ENCODE peak calls at places on chromosomes 13 and 19, in five cellular contexts. E is cardiac fibroblast, N is RWPE1, M is left lung, T is endothelial cell. F is an unnamed sample.

GRCh38 chr19:2983351-2984195 is 6.2 kb downstream of the TLE6 start:
- DNase-seq in M (no peak), N (peak), T (peak), E (peak), F (peak)

GRCh38 chr19:50909240-50910070 is 1.7 kb downstream of the KLK4 start:
- DNase-seq in N (peak), M (no peak), E (peak), T (peak), F (peak)

GRCh38 chr19:2636897-2637683 is 65.4 kb downstream of the GNG7 start:
- DNase-seq in M (peak), E (peak), N (peak), T (peak), F (peak)

GRCh38 chr13:21338156-21338555 is 120.9 kb downstream of the ZDHHC20 start:
- DNase-seq in N (no peak), E (no peak), M (no peak), T (no peak), F (no peak)

GRCh38 chr13:79973533-79973963 is 367.4 kb downstream of the SPRY2 start:
- DNase-seq in M (no peak), N (no peak), E (peak), T (no peak), F (no peak)

GRCh38 chr19:23777216-23777615 is 18.5 kb upstream of the ZNF681 start:
- DNase-seq in N (no peak), E (no peak), M (no peak), T (no peak), F (no peak)

GRCh38 chr19:42528354-42529247 is at the start of gene CEACAM1:
- DNase-seq in N (peak), E (peak), M (peak), T (peak), F (peak)

GRCh38 chr19:35531291-35531690 is 2.0 kb upstream of the GAPDHS start:
- DNase-seq in N (no peak), T (no peak), M (no peak), E (no peak), F (no peak)

GRCh38 chr13:20230913-20231838 is 943 bp downstream of the GJB6 start:
- DNase-seq in M (no peak), E (no peak), N (no peak), T (no peak), F (no peak)

GRCh38 chr13:101623469-101624209 is 171.2 kb downstream of the ITGBL1 start:
- DNase-seq in M (no peak), N (peak), E (peak), T (no peak), F (no peak)

GRCh38 chr13:110109910-110110309 is 197.0 kb downstream of the COL4A1 start:
- DNase-seq in E (peak), N (peak), M (no peak), T (no peak), F (no peak)

GRCh38 chr19:39568604-39569003 is 28.6 kb upstream of the EID2 start:
- DNase-seq in N (no peak), T (no peak), M (no peak), E (peak), F (no peak)

GRCh38 chr19:17107546-17108452 is 32.2 kb downstream of the MYO9B start:
- DNase-seq in T (no peak), M (peak), N (peak), E (peak), F (no peak)

GRCh38 chr13:109481046-109481445 is 305.3 kb downstream of the IRS2 start:
- DNase-seq in N (no peak), E (peak), M (no peak), T (no peak), F (no peak)

GRCh38 chr19:926595-927043 is 784 bp downstream of the ARID3A start:
- DNase-seq in N (peak), M (peak), T (no peak), E (peak), F (peak)

GRCh38 chr19:28394705-28395104 is 818.2 kb downstream of the UQCRFS1 start:
- DNase-seq in T (no peak), N (no peak), M (no peak), E (no peak), F (no peak)

GRCh38 chr13:95254341-95254740 is 46.9 kb downstream of the ABCC4 start:
- DNase-seq in E (peak), M (no peak), T (no peak), N (peak), F (no peak)

GRCh38 chr19:10270616-10271394 is at the start of gene ICAM1:
- DNase-seq in N (peak), T (peak), E (peak), M (peak), F (peak)

GRCh38 chr19:13817018-13817614 is 21.9 kb downstream of the ZSWIM4 start:
- DNase-seq in E (no peak), N (no peak), M (peak), T (no peak), F (no peak)

GRCh38 chr13:73198888-73199497 is 140.2 kb downstream of the KLF5 start:
- DNase-seq in N (no peak), T (no peak), E (no peak), M (no peak), F (no peak)

GRCh38 chr19:33488826-33489225 is 32.8 kb downstream of the PEPD start:
- DNase-seq in E (no peak), T (no peak), M (peak), N (no peak), F (no peak)

GRCh38 chr19:4694211-4694987 is 24.3 kb upstream of the MYDGF start:
- DNase-seq in N (peak), T (no peak), E (peak), M (no peak), F (no peak)

GRCh38 chr19:40923934-40924391 is 41.9 kb upstream of the CYP2A7 start:
- DNase-seq in T (no peak), E (no peak), N (no peak), M (peak), F (no peak)

GRCh38 chr13:46804391-46804815 is 7.4 kb upstream of the ESD start:
- DNase-seq in N (peak), T (no peak), E (peak), M (peak), F (no peak)

GRCh38 chr13:59744747-59745394 is 418.9 kb downstream of the DIAPH3 start:
- DNase-seq in M (no peak), N (no peak), E (peak), T (no peak), F (no peak)

GRCh38 chr19:43662487-43662886 is 7.5 kb downstream of the PLAUR start:
- DNase-seq in M (no peak), N (no peak), T (no peak), E (peak), F (no peak)

GRCh38 chr19:33390908-33391630 is 17.6 kb downstream of the CEBPG start:
- DNase-seq in M (peak), N (no peak), E (no peak), T (no peak), F (peak)

GRCh38 chr19:32674153-32674958 is 624 bp downstream of the ANKRD27 start:
- DNase-seq in N (no peak), E (no peak), T (peak), M (peak), F (no peak)

GRCh38 chr13:94384217-94384905 is 95.1 kb downstream of the DCT start:
- DNase-seq in T (no peak), N (no peak), E (no peak), M (no peak), F (no peak)

GRCh38 chr13:94272038-94272437 is 207.4 kb downstream of the DCT start:
- DNase-seq in T (no peak), M (no peak), E (peak), N (no peak), F (no peak)

GRCh38 chr19:41706741-41707501 is 1.5 kb upstream of the CEACAM5 start:
- DNase-seq in E (peak), T (peak), N (peak), M (peak), F (peak)

GRCh38 chr13:48319458-48320395 is 16.2 kb downstream of the RB1 start:
- DNase-seq in E (no peak), N (no peak), M (peak), T (no peak), F (peak)

GRCh38 chr19:20077791-20078463 is at the start of gene ZNF90:
- DNase-seq in T (peak), N (peak), M (peak), E (peak), F (peak)

GRCh38 chr19:3024870-3025515 is 4.1 kb downstream of the TLE2 start:
- DNase-seq in T (peak), M (no peak), N (no peak), E (no peak), F (no peak)

GRCh38 chr13:74372511-74372910 is 238.3 kb upstream of the KLF12 start:
- DNase-seq in T (no peak), N (no peak), M (no peak), E (peak), F (no peak)

GRCh38 chr13:99426426-99426825 is 74.8 kb upstream of the TM9SF2 start:
- DNase-seq in N (no peak), E (no peak), M (no peak), T (no peak), F (no peak)

GRCh38 chr13:66347718-66348117 is 882.4 kb downstream of the PCDH9 start:
- DNase-seq in N (no peak), T (no peak), M (no peak), E (peak), F (no peak)

GRCh38 chr13:113845055-113845454 is 18.8 kb downstream of the GAS6 start:
- DNase-seq in M (peak), T (no peak), E (no peak), N (no peak), F (no peak)

DNA sequence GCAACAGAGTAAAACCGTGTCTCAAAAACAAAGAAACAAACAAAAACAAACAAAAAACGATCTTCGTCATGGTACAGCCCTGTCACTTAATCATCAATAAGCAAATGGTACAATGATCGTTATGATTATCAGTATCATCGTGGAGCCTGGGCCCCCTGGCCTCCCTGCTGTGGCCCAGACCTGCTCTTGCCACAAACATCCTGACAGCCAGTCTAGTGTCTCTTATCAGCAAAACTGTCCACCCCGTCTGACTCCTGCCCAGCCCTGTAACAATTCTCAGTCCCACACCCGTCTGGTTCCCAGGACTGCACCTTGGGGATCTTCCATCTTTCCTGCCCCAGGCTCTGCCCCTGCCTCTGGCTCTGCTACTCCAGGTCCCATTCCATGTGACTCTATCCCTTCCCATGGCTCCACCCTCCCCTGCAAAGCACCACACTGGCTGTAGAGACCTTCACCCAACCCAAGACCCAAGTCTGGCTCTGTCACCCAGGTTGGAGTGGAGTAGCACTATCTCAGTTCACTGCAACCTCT is 5.7 kb downstream of the ZNF653 start:
- DNase-seq in M (no peak), T (no peak), N (no peak), E (no peak), F (no peak)
- TF ChIP-seq CTCF in M (no peak), T (no peak), N (no peak), E (no peak), F (no peak)

DNA sequence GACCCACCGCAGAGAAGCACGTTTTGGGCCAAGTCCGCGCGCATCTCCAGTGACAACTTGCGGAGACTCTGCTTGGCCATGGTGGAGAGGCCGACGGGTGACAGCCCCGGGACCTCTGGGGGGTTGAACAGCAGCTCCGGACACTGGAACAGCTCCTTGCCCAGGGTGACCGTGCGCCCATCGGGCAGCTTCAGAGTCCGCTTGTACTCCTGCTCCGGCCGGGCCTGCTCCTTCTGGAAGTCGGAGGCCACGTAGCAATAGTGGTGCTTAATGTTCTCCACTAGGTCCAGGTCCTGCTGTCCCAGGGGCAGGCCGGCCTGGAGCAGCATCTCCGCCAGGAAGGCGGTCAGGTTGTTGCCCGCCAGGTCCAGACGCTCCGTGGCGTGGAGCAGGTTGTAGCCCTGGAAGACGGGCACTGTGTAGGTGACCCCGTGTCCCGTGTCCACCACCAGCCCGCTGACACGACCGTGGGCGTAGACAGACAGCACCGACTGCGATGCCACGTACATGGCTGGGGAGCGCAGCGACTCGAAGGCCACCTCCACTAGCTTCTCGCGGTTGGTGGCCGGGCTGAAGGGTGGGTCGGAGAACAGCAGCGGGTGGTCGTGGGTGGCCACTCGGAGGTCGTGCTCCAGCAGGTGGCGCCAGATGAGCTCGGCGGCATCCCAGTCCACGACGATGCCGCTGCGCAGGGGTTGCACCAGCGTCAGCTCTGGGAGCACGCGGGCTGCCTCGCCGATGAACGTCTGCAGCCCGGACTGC is 743 bp downstream of the ACTL9 start:
- DNase-seq in T (no peak), M (peak), E (no peak), N (no peak), F (no peak)
- TF ChIP-seq CTCF in T (no peak), M (no peak), E (no peak), N (no peak), F (no peak)

DNA sequence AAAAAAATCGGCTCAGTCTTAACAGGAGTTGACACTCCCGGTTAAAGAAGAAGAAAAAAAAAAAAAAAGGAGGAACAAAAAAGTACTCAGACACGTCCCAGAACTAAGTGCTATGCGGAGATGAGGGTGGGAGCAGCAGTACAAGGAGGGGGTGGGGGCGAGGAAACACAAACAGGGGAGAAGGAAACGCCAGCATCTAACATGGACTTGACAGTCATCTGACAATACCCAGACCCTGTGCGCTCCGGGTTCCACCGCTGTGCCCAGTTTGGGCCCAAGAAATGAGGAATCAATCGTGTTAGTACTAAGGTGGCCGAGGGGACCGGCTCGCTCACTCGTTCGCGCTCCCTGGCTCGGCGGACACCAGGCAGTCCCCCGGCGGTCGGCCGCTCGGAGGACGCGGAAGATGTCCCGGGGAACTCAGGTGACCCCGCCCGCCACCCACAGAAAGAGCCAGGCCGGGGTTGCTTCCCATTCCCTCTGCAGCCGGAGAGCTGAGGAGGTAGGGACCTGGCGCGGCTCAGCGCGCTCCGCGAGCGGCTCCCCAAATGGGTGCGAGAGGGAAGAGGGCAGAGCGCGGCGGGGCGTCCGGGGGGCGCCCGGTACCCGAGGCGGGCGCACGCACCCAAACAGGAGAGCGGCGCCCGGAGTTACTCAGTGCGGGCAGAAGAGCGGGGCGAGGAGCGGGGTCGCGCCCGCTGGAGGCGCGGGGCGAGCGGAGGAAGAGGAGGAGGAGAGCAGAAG is 648 bp downstream of the TSHZ3 start:
- DNase-seq in M (no peak), E (peak), T (no peak), N (no peak), F (no peak)
- TF ChIP-seq CTCF in M (no peak), E (no peak), T (no peak), N (no peak), F (no peak)

GRCh38 chr13:43432948-43433347 is 353.8 kb downstream of the ENOX1 start:
- DNase-seq in N (no peak), T (no peak), M (no peak), E (no peak), F (no peak)
- TF ChIP-seq CTCF in N (no peak), T (no peak), M (no peak), E (no peak), F (no peak)

GRCh38 chr13:41193469-41193868 is 900 bp downstream of the KBTBD7 start:
- DNase-seq in T (no peak), M (no peak), E (no peak), N (no peak), F (no peak)
- TF ChIP-seq CTCF in T (no peak), M (no peak), E (no peak), N (no peak), F (no peak)